ENCODE peak calls at places on chromosome 20, in ten cellular contexts. J, E, X, C, T, S, B, L, Q and G are unnamed samples. For H3K36me3, the result is how much of the 10 kb centered on the place peaks cover.

GRCh38 chr20:43843096-43843964 is 71.3 kb upstream of the TOX2 start:
- DNase-seq in J (peak), E (no peak), X (peak), C (no peak), T (no peak), S (no peak), B (peak), L (no peak), Q (no peak), G (no peak)

GRCh38 chr20:58808296-58809046 is 42.2 kb downstream of the GNAS-AS1 start:
- DNase-seq in J (no peak), E (no peak), X (peak), C (no peak), T (no peak), S (no peak), B (no peak), L (no peak), Q (no peak), G (no peak)

GRCh38 chr20:40706977-40707582 is 18.0 kb upstream of the MAFB start:
- DNase-seq in J (no peak), E (peak), X (no peak), C (no peak), T (no peak), S (no peak), B (peak), L (no peak), Q (no peak), G (no peak)

GRCh38 chr20:61186771-61187170 is 65.3 kb upstream of the CDH4 start:
- DNase-seq in J (no peak), E (no peak), X (peak), C (no peak), T (no peak), S (no peak), B (no peak), L (no peak), Q (no peak), G (no peak)

GRCh38 chr20:11389188-11389587 is 528.5 kb upstream of the BTBD3 start:
- DNase-seq in J (no peak), E (no peak), X (peak), C (no peak), T (no peak), S (no peak), B (peak), L (no peak), Q (no peak), G (no peak)

GRCh38 chr20:40563296-40563950 is 125.6 kb downstream of the MAFB start:
- DNase-seq in J (peak), E (no peak), X (no peak), C (no peak), T (peak), S (no peak), B (peak), L (no peak), Q (no peak), G (no peak)

GRCh38 chr20:14717124-14718004 is 380.0 kb upstream of the FLRT3 start:
- DNase-seq in J (no peak), E (no peak), X (no peak), C (no peak), T (no peak), S (no peak), B (no peak), L (no peak), Q (no peak), G (no peak)

GRCh38 chr20:52552181-52552872 is 360.7 kb upstream of the ZFP64 start:
- DNase-seq in J (no peak), E (no peak), X (peak), C (no peak), T (no peak), S (no peak), B (peak), L (no peak), Q (no peak), G (no peak)

GRCh38 chr20:8811801-8812594 is 256.9 kb upstream of the PLCB4 start:
- DNase-seq in J (no peak), E (no peak), X (no peak), C (no peak), T (no peak), S (no peak), B (no peak), L (no peak), Q (no peak), G (no peak)

GRCh38 chr20:11193241-11193640 is 519.4 kb upstream of the JAG1 start:
- DNase-seq in J (no peak), E (no peak), X (peak), C (no peak), T (no peak), S (no peak), B (peak), L (no peak), Q (no peak), G (no peak)

GRCh38 chr20:60428651-60429050 is 470.4 kb downstream of the CDH26 start:
- DNase-seq in J (no peak), E (no peak), X (no peak), C (no peak), T (no peak), S (no peak), B (no peak), L (no peak), Q (no peak), G (no peak)

GRCh38 chr20:3203315-3204123 is 963 bp downstream of the DDRGK1 start:
- DNase-seq in J (peak), E (peak), X (no peak), C (no peak), T (no peak), S (peak), B (peak), L (no peak), Q (no peak), G (peak)

GRCh38 chr20:55139173-55139765 is 663.9 kb downstream of the DOK5 start:
- DNase-seq in J (no peak), E (no peak), X (no peak), C (no peak), T (no peak), S (no peak), B (no peak), L (no peak), Q (no peak), G (no peak)

GRCh38 chr20:40897177-40897700 is 131.4 kb upstream of the TOP1 start:
- DNase-seq in J (no peak), E (no peak), X (peak), C (no peak), T (no peak), S (no peak), B (no peak), L (no peak), Q (no peak), G (no peak)

GRCh38 chr20:40009542-40009941 is 679.5 kb downstream of the MAFB start:
- DNase-seq in J (no peak), E (no peak), X (peak), C (no peak), T (no peak), S (no peak), B (no peak), L (no peak), Q (no peak), G (no peak)

GRCh38 chr20:61686081-61686936 is 379.4 kb downstream of the TAF4 start:
- DNase-seq in J (no peak), E (no peak), X (no peak), C (no peak), T (no peak), S (no peak), B (no peak), L (no peak), Q (no peak), G (no peak)

GRCh38 chr20:49739042-49739441 is 25.4 kb upstream of the B4GALT5 start:
- DNase-seq in J (no peak), E (no peak), X (no peak), C (no peak), T (no peak), S (no peak), B (no peak), L (no peak), Q (no peak), G (no peak)

GRCh38 chr20:22684763-22685443 is 100.5 kb upstream of the FOXA2 start:
- DNase-seq in J (no peak), E (no peak), X (no peak), C (no peak), T (no peak), S (no peak), B (peak), L (no peak), Q (no peak), G (peak)

GRCh38 chr20:47675190-47676142 is 109.8 kb downstream of the SULF2 start:
- DNase-seq in J (no peak), E (no peak), X (no peak), C (no peak), T (no peak), S (no peak), B (no peak), L (no peak), Q (no peak), G (no peak)

GRCh38 chr20:16712541-16712947 is 17.3 kb upstream of the SNRPB2 start:
- DNase-seq in J (no peak), E (no peak), X (no peak), C (no peak), T (no peak), S (no peak), B (no peak), L (no peak), Q (no peak), G (no peak)

GRCh38 chr20:63974402-63975200 is 4.8 kb downstream of the SAMD10 start:
- DNase-seq in J (no peak), E (peak), X (peak), C (peak), T (no peak), S (no peak), B (peak), L (no peak), Q (no peak), G (peak)

GRCh38 chr20:23159923-23160445 is 73.9 kb upstream of the CD93 start:
- DNase-seq in J (no peak), E (no peak), X (no peak), C (no peak), T (no peak), S (no peak), B (no peak), L (no peak), Q (no peak), G (no peak)

GRCh38 chr20:53609501-53610445 is 16.1 kb upstream of the ZNF217 start:
- DNase-seq in J (no peak), E (peak), X (peak), C (no peak), T (peak), S (peak), B (peak), L (peak), Q (peak), G (peak)

GRCh38 chr20:53735536-53736050 is 142.0 kb upstream of the ZNF217 start:
- DNase-seq in J (peak), E (no peak), X (peak), C (no peak), T (no peak), S (no peak), B (peak), L (no peak), Q (no peak), G (no peak)

GRCh38 chr20:42974347-42974746 is 215.4 kb downstream of the PTPRT start:
- DNase-seq in J (no peak), E (no peak), X (no peak), C (no peak), T (no peak), S (no peak), B (no peak), L (no peak), Q (no peak), G (no peak)

GRCh38 chr20:43942661-43943285 is 28.1 kb downstream of the TOX2 start:
- DNase-seq in J (peak), E (no peak), X (peak), C (no peak), T (no peak), S (no peak), B (peak), L (peak), Q (peak), G (peak)

GRCh38 chr20:39342463-39342862 is 380.3 kb downstream of the DHX35 start:
- DNase-seq in J (no peak), E (no peak), X (no peak), C (no peak), T (no peak), S (no peak), B (no peak), L (no peak), Q (no peak), G (no peak)

GRCh38 chr20:2382833-2383232 is 2.1 kb downstream of the TGM6 start:
- DNase-seq in J (peak), E (no peak), X (no peak), C (no peak), T (no peak), S (no peak), B (peak), L (no peak), Q (no peak), G (no peak)

GRCh38 chr20:14925286-14925685 is 587.9 kb upstream of the FLRT3 start:
- DNase-seq in J (no peak), E (no peak), X (no peak), C (no peak), T (no peak), S (no peak), B (peak), L (no peak), Q (no peak), G (no peak)

GRCh38 chr20:22001886-22002285 is 296.4 kb downstream of the PAX1 start:
- DNase-seq in J (no peak), E (no peak), X (no peak), C (no peak), T (no peak), S (no peak), B (peak), L (no peak), Q (no peak), G (no peak)

GRCh38 chr20:44186674-44187053 is 324 bp downstream of the JPH2 start:
- DNase-seq in J (no peak), E (no peak), X (no peak), C (no peak), T (no peak), S (no peak), B (no peak), L (no peak), Q (no peak), G (no peak)

GRCh38 chr20:57904706-57905105 is 194.9 kb upstream of the PMEPA1 start:
- DNase-seq in J (no peak), E (no peak), X (no peak), C (no peak), T (no peak), S (no peak), B (no peak), L (no peak), Q (no peak), G (no peak)

GRCh38 chr20:871948-872347 is 38.4 kb downstream of the FAM110A start:
- DNase-seq in J (no peak), E (no peak), X (no peak), C (no peak), T (no peak), S (no peak), B (no peak), L (no peak), Q (no peak), G (no peak)

GRCh38 chr20:64161595-64162238 is 2.5 kb upstream of the MYT1 start:
- DNase-seq in J (peak), E (peak), X (peak), C (peak), T (peak), S (no peak), B (peak), L (no peak), Q (peak), G (no peak)

GRCh38 chr20:20881808-20882207 is 169.4 kb upstream of the RALGAPA2 start:
- DNase-seq in J (no peak), E (no peak), X (no peak), C (no peak), T (no peak), S (no peak), B (no peak), L (no peak), Q (no peak), G (no peak)

GRCh38 chr20:60062431-60063336 is 104.5 kb downstream of the CDH26 start:
- DNase-seq in J (no peak), E (no peak), X (peak), C (no peak), T (no peak), S (no peak), B (no peak), L (no peak), Q (no peak), G (no peak)

GRCh38 chr20:3209946-3210317 is 634 bp downstream of the ITPA start:
- DNase-seq in J (no peak), E (no peak), X (peak), C (no peak), T (no peak), S (no peak), B (no peak), L (no peak), Q (peak), G (no peak)

GRCh38 chr20:8854566-8854965 is 214.3 kb upstream of the PLCB4 start:
- DNase-seq in J (no peak), E (peak), X (peak), C (peak), T (peak), S (no peak), B (no peak), L (no peak), Q (no peak), G (no peak)

GRCh38 chr20:37299718-37300529 is 10.5 kb downstream of the MANBAL start:
- DNase-seq in J (no peak), E (no peak), X (peak), C (no peak), T (no peak), S (no peak), B (no peak), L (no peak), Q (no peak), G (no peak)
- H3K36me3 ChIP-seq in J (under half), E (under half), X (under half), C (under half), T (under half), S (under half), B (under half), L (under half), Q (under half), G (under half)

GRCh38 chr20:25675161-25675560 is 21.5 kb downstream of the ZNF337 start:
- DNase-seq in J (no peak), E (no peak), X (no peak), C (no peak), T (no peak), S (no peak), B (no peak), L (no peak), Q (no peak), G (no peak)
- H3K36me3 ChIP-seq in J (under half), E (under half), X (under half), C (under half), T (under half), S (under half), B (under half), L (under half), Q (under half), G (under half)

GRCh38 chr20:62885808-62886708 is 24.4 kb upstream of the TCFL5 start:
- DNase-seq in J (no peak), E (no peak), X (no peak), C (no peak), T (no peak), S (no peak), B (no peak), L (no peak), Q (no peak), G (no peak)
- H3K36me3 ChIP-seq in J (under half), E (under half), X (under half), C (under half), T (under half), S (under half), B (under half), L (half or more), Q (under half), G (under half)

GRCh38 chr20:32231245-32231644 is 23.6 kb downstream of the POFUT1 start:
- DNase-seq in J (no peak), E (no peak), X (peak), C (no peak), T (no peak), S (no peak), B (no peak), L (no peak), Q (no peak), G (no peak)
- H3K36me3 ChIP-seq in J (under half), E (under half), X (half or more), C (under half), T (under half), S (under half), B (half or more), L (under half), Q (under half), G (under half)

GRCh38 chr20:45963059-45964011 is 8.7 kb downstream of the ZNF335 start:
- DNase-seq in J (peak), E (no peak), X (peak), C (no peak), T (no peak), S (no peak), B (peak), L (no peak), Q (peak), G (no peak)
- H3K36me3 ChIP-seq in J (under half), E (under half), X (half or more), C (half or more), T (under half), S (half or more), B (half or more), L (half or more), Q (under half), G (half or more)

GRCh38 chr20:50837532-50838321 is 42.9 kb downstream of the BCAS4 start:
- DNase-seq in J (no peak), E (no peak), X (peak), C (no peak), T (no peak), S (no peak), B (peak), L (no peak), Q (no peak), G (peak)
- H3K36me3 ChIP-seq in J (under half), E (under half), X (under half), C (under half), T (under half), S (under half), B (under half), L (under half), Q (under half), G (under half)